ENCODE peak calls at places on chromosomes 11 and 22, in seven cellular contexts. V, K, D, E, G, R and U are unnamed samples.

GRCh38 chr11:69823641-69824285 is 4.5 kb upstream of the FGF3 start:
- DNase-seq in V (no peak), K (no peak), D (no peak), E (no peak), G (no peak), R (no peak), U (no peak)

GRCh38 chr22:48651036-48651890 is 1176.4 kb downstream of the BRD1 start:
- DNase-seq in V (no peak), K (no peak), D (no peak), E (no peak), G (no peak), R (peak; percentile 2), U (no peak)

GRCh38 chr11:102599642-102600261 is 25.4 kb downstream of the MMP20 start:
- DNase-seq in V (no peak), K (peak; percentile 95), D (peak; percentile 13), E (peak; percentile 62), G (no peak), R (peak; percentile 97), U (peak; percentile 5)

GRCh38 chr11:101091781-101092180 is 37.8 kb downstream of the PGR start:
- DNase-seq in V (no peak), K (no peak), D (no peak), E (no peak), G (no peak), R (no peak), U (no peak)

GRCh38 chr22:23704829-23705228 is 14.0 kb downstream of the RGL4 start:
- DNase-seq in V (no peak), K (no peak), D (no peak), E (no peak), G (no peak), R (no peak), U (no peak)

GRCh38 chr22:44486538-44486937 is 11.5 kb downstream of the RTL6 start:
- DNase-seq in V (no peak), K (peak; percentile 27), D (peak; percentile 92), E (peak; percentile 30), G (no peak), R (no peak), U (peak; percentile 61)

GRCh38 chr11:67609316-67609715 is 2.6 kb downstream of the NDUFV1 start:
- DNase-seq in V (no peak), K (no peak), D (no peak), E (no peak), G (no peak), R (no peak), U (no peak)

GRCh38 chr11:99370557-99371200 is 349.9 kb downstream of the CNTN5 start:
- DNase-seq in V (no peak), K (peak; percentile 72), D (peak; percentile 69), E (no peak), G (no peak), R (no peak), U (peak; percentile 2)

GRCh38 chr11:109075976-109076375 is 346.0 kb upstream of the C11orf87 start:
- DNase-seq in V (no peak), K (no peak), D (no peak), E (no peak), G (no peak), R (no peak), U (no peak)

GRCh38 chr11:20671856-20672546 is 2.6 kb downstream of the NELL1 start:
- DNase-seq in V (no peak), K (no peak), D (no peak), E (peak; percentile 31), G (no peak), R (peak; percentile 0), U (no peak)

GRCh38 chr11:122668562-122669090 is 13.1 kb downstream of the UBASH3B start:
- DNase-seq in V (no peak), K (peak; percentile 98), D (no peak), E (peak; percentile 35), G (no peak), R (peak; percentile 34), U (no peak)

GRCh38 chr11:124193221-124193945 is 10.2 kb downstream of the OR10D3 start:
- DNase-seq in V (no peak), K (no peak), D (no peak), E (no peak), G (no peak), R (no peak), U (no peak)

GRCh38 chr11:47494996-47495855 is 46.3 kb upstream of the RAPSN start:
- DNase-seq in V (no peak), K (peak; percentile 60), D (no peak), E (no peak), G (no peak), R (no peak), U (no peak)

GRCh38 chr22:37850801-37851200 is 1.6 kb downstream of the EIF3L start:
- DNase-seq in V (no peak), K (no peak), D (no peak), E (no peak), G (no peak), R (no peak), U (no peak)

GRCh38 chr11:127017482-127017881 is 16.9 kb upstream of the KIRREL3 start:
- DNase-seq in V (no peak), K (peak; percentile 93), D (no peak), E (peak; percentile 64), G (no peak), R (no peak), U (peak; percentile 55)

GRCh38 chr11:14669958-14670357 is 26.4 kb downstream of the PDE3B start:
- DNase-seq in V (no peak), K (no peak), D (no peak), E (no peak), G (no peak), R (no peak), U (no peak)

GRCh38 chr11:119423459-119424254 is 685 bp upstream of the THY1 start:
- DNase-seq in V (no peak), K (peak; percentile 13), D (no peak), E (no peak), G (no peak), R (no peak), U (no peak)

GRCh38 chr22:48749555-48750227 is 1078.0 kb downstream of the BRD1 start:
- DNase-seq in V (no peak), K (no peak), D (no peak), E (no peak), G (no peak), R (no peak), U (no peak)

GRCh38 chr11:37984991-37985390 is 1387.0 kb upstream of the RAG2 start:
- DNase-seq in V (no peak), K (no peak), D (no peak), E (no peak), G (no peak), R (no peak), U (no peak)

GRCh38 chr11:71153005-71153395 is 99.4 kb downstream of the SHANK2 start:
- DNase-seq in V (no peak), K (peak; percentile 31), D (peak; percentile 41), E (peak; percentile 53), G (no peak), R (no peak), U (no peak)

GRCh38 chr11:66886317-66886588 is 29.4 kb downstream of the LRFN4 start:
- DNase-seq in V (no peak), K (no peak), D (no peak), E (no peak), G (no peak), R (no peak), U (no peak)

GRCh38 chr11:8768625-8769333 is 86.2 kb downstream of the RPL27A start:
- DNase-seq in V (no peak), K (peak; percentile 89), D (peak; percentile 87), E (no peak), G (peak; percentile 30), R (peak; percentile 72), U (peak; percentile 68)

GRCh38 chr11:65535102-65535501 is 10.2 kb downstream of the SCYL1 start:
- DNase-seq in V (no peak), K (no peak), D (no peak), E (no peak), G (no peak), R (no peak), U (no peak)

GRCh38 chr11:65537620-65538231 is 12.8 kb downstream of the SCYL1 start:
- DNase-seq in V (no peak), K (no peak), D (no peak), E (no peak), G (no peak), R (no peak), U (no peak)

GRCh38 chr11:65538232-65538914 is 13.5 kb downstream of the SCYL1 start:
- DNase-seq in V (no peak), K (no peak), D (peak; percentile 37), E (no peak), G (no peak), R (no peak), U (no peak)

GRCh38 chr11:65537296-65537597 is 12.4 kb downstream of the SCYL1 start:
- DNase-seq in V (no peak), K (no peak), D (no peak), E (no peak), G (no peak), R (no peak), U (no peak)

DNA sequence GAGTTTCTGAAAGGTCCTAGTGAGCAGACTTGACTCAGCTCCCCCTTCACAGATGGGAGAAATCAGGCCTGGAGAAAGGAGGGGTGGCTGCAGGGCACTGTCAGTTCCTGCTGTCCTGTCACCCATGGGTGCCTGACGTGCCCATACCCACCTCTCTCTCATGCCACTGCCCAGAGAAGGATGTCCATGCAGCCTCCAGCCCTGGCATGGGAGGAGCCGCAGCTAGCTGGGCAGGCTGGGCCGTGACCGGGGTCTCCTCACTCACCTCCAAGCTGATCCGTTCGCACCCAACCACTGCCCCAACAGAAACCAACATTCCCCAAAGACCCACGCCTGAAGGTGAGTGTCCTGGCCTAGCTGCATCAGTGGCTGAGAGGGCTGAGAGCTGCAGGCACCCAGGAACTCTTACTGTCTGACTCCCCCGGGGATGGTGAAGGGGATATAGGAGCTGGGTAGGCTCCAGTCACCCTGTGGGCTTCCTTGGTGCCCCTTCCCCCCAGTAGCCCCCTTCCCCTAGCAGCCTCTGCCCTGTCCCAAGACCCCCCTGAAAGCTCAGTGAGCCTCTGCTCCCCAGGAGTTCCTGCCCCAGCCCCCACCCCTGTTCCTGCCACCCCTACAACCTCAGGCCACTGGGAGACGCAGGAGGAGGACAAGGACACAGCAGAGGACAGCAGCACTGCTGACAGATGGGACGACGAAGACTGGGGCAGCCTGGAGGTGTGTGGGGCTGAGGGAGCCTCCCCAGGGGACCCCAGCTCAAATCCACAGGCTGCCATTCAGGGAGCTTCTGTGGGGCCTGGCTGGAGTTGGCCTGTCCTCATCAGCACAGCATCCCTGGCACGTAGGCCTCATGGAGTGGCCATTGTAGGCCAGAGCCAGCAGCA is 11.8 kb downstream of the SCYL1 start:
- DNase-seq in V (no peak), K (no peak), D (no peak), E (no peak), G (no peak), R (no peak), U (no peak)
- TF ChIP-seq POLR2A in V (no peak), K (peak; percentile 24), D (no peak), E (no peak), G (no peak), R (no peak), U (no peak)

GRCh38 chr11:2694495-2694894 is 5.3 kb downstream of the KCNQ1OT1 start:
- DNase-seq in V (no peak), K (no peak), D (no peak), E (no peak), G (peak; percentile 3), R (no peak), U (no peak)
- TF ChIP-seq POLR2A in V (no peak), K (no peak), D (no peak), E (no peak), G (no peak), R (no peak), U (no peak)

GRCh38 chr11:35141538-35141937 is 2.6 kb downstream of the CD44 start:
- DNase-seq in V (peak; percentile 52), K (no peak), D (peak; percentile 58), E (no peak), G (no peak), R (no peak), U (no peak)
- TF ChIP-seq POLR2A in V (no peak), K (no peak), D (no peak), E (no peak), G (no peak), R (no peak), U (no peak)

GRCh38 chr22:36409911-36410756 is 22.4 kb upstream of the MYH9 start:
- DNase-seq in V (no peak), K (no peak), D (peak; percentile 98), E (no peak), G (peak; percentile 57), R (peak; percentile 96), U (no peak)
- TF ChIP-seq POLR2A in V (no peak), K (no peak), D (peak; percentile 85), E (no peak), G (peak; percentile 32), R (peak; percentile 72), U (no peak)